ENCODE peak calls at places on chromosomes 4 and X, in seven cellular contexts. L is hepatocyte, H is GM23338, P is GM23248, K is HCT116, F is PC-3, A is PC-9. B is an unnamed sample.

GRCh38 chrX:41655631-41656030 is 33.1 kb upstream of the GPR34 start:
- DNase-seq in L (no peak), H (no peak), P (peak; percentile 52), K (no peak), F (peak; percentile 88), A (no peak), B (no peak)

GRCh38 chr4:141643557-141643956 is 7.2 kb downstream of the IL15 start:
- DNase-seq in L (no peak), H (no peak), P (peak; percentile 89), K (peak; percentile 23), F (peak; percentile 92), A (peak; percentile 58), B (no peak)

GRCh38 chr4:80239480-80239879 is 27.0 kb upstream of the FGF5 start:
- DNase-seq in L (no peak), H (no peak), P (peak; percentile 64), K (no peak), F (no peak), A (no peak), B (no peak)

GRCh38 chr4:19945979-19946380 is 305.7 kb upstream of the SLIT2 start:
- DNase-seq in L (peak; percentile 19), H (no peak), P (peak; percentile 93), K (peak; percentile 32), F (peak; percentile 87), A (no peak), B (no peak)

GRCh38 chrX:24081661-24082154 is 27.0 kb downstream of the EIF2S3 start:
- DNase-seq in L (peak; percentile 75), H (peak; percentile 57), P (peak; percentile 65), K (peak; percentile 50), F (peak; percentile 72), A (peak; percentile 77), B (peak; percentile 53)

GRCh38 chr4:27198246-27198645 is 337.6 kb downstream of the STIM2 start:
- DNase-seq in L (no peak), H (no peak), P (peak; percentile 26), K (no peak), F (no peak), A (no peak), B (no peak)

GRCh38 chr4:174324725-174325124 is 41.0 kb downstream of the CEP44 start:
- DNase-seq in L (no peak), H (no peak), P (peak; percentile 54), K (no peak), F (peak; percentile 14), A (no peak), B (no peak)

GRCh38 chrX:40300286-40300890 is 202.6 kb upstream of the BCOR start:
- DNase-seq in L (no peak), H (no peak), P (no peak), K (no peak), F (no peak), A (no peak), B (no peak)

GRCh38 chrX:56793112-56793430 is 64.0 kb downstream of the NBDY start:
- DNase-seq in L (no peak), H (no peak), P (no peak), K (no peak), F (no peak), A (no peak), B (no peak)

GRCh38 chr4:114257516-114257915 is 278.1 kb upstream of the ARSJ start:
- DNase-seq in L (no peak), H (no peak), P (peak; percentile 80), K (no peak), F (peak; percentile 6), A (no peak), B (no peak)

GRCh38 chr4:94116842-94117241 is 90.8 kb upstream of the SMARCAD1 start:
- DNase-seq in L (no peak), H (peak; percentile 14), P (no peak), K (no peak), F (no peak), A (no peak), B (no peak)

DNA sequence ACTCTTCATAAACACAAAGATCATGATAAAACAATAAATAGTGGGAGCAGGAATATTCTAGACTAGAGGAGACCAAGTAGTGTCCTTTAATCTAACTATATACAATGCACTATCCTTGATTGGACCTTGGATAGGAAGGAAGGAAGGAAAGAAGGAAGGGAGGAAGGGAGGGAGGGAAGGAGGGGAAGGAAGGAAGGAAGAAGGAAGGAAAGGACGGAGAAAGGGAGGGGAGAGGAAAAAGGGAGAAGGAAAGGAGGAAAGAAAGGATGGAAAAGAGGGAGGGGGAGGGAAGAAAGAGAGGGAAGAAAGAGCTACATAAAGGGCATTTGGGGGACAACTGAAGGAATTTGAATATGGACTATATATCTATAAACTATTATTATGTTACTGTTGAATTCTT is 95.0 kb upstream of the SMARCAD1 start:
- DNase-seq in L (no peak), H (no peak), P (no peak), K (no peak), F (no peak), A (no peak), B (no peak)
- H3K9me2 ChIP-seq in L (no peaks in the 10 kb centered on the region), H (no peaks in the 10 kb centered on the region), P (no peaks in the 10 kb centered on the region), K (no peaks in the 10 kb centered on the region), F (no peaks in the 10 kb centered on the region), A (no peaks in the 10 kb centered on the region), B (no peaks in the 10 kb centered on the region)

GRCh38 chr4:10124167-10124930 is 7.8 kb upstream of the WDR1 start:
- DNase-seq in L (no peak), H (no peak), P (no peak), K (no peak), F (no peak), A (no peak), B (no peak)

GRCh38 chr4:10120943-10121567 is 4.5 kb upstream of the WDR1 start:
- DNase-seq in L (peak; percentile 58), H (no peak), P (no peak), K (no peak), F (no peak), A (no peak), B (no peak)

GRCh38 chr4:10122236-10122932 is 5.8 kb upstream of the WDR1 start:
- DNase-seq in L (no peak), H (no peak), P (no peak), K (no peak), F (no peak), A (no peak), B (no peak)

GRCh38 chr4:10121568-10122097 is 5.0 kb upstream of the WDR1 start:
- DNase-seq in L (peak; percentile 51), H (no peak), P (no peak), K (no peak), F (no peak), A (no peak), B (no peak)

DNA sequence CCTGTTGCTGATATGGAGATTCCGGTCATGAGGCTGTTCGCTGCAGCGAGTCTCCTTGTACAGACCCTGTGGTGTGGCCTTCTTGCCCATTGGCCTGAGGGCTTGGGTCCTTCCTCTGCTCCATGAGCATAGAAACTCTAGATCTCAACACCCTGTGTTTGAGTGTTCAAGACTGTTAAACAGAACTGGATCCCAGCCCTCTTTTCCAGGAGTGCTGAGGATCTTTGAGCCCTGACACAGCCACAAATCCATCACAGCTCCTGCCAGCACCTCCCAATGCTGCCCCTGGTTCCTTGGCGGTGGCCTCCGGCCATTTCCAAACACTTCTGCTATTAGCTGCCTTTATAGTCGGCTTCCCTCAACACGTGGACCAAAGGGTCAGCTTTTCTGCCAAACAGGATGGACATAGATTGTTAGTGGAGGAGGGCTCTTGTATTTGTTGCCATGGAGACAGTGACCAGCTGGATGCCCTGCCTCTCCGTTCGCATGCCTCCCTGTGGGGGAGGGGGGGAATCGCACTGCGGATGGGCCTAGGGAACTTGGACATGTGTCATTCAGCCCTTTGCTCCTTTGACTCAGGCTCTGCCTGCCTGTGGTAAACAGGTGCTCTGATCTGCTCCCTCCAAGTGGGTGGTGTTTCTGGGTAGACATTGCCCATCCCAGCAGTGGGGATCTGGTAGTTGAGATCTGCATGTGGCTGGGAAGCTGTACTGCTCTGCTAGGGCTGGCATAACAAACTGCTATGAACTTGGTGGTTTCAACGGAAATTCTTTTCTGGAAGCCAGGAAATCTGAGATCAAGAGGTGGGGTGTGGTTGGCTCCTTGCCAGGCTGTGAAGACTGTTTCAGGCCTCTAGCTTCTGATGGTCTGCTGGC is 6.9 kb upstream of the WDR1 start:
- DNase-seq in L (peak; percentile 74), H (peak; percentile 73), P (no peak), K (no peak), F (no peak), A (no peak), B (peak; percentile 48)
- H3K27ac ChIP-seq in L (peak overlapping the region; percentile 97), H (no peak overlapping the region), P (no peak overlapping the region), K (no peak overlapping the region), F (no peak overlapping the region), A (no peak overlapping the region), B (no peak overlapping the region)

GRCh38 chr4:54233128-54233696 is 4.1 kb downstream of the PDGFRA start:
- DNase-seq in L (peak; percentile 94), H (peak; percentile 90), P (peak; percentile 95), K (peak; percentile 40), F (peak; percentile 93), A (no peak), B (peak; percentile 80)

GRCh38 chr4:54230479-54231418 is 1.7 kb downstream of the PDGFRA start:
- DNase-seq in L (peak; percentile 23), H (peak; percentile 69), P (peak; percentile 78), K (no peak), F (no peak), A (no peak), B (no peak)

GRCh38 chr4:54232151-54232688 is 3.1 kb downstream of the PDGFRA start:
- DNase-seq in L (peak; percentile 19), H (peak; percentile 36), P (peak; percentile 59), K (no peak), F (no peak), A (no peak), B (no peak)

GRCh38 chr4:54229631-54230478 is 762 bp downstream of the PDGFRA start:
- DNase-seq in L (peak; percentile 34), H (peak; percentile 64), P (peak; percentile 79), K (no peak), F (no peak), A (no peak), B (no peak)

DNA sequence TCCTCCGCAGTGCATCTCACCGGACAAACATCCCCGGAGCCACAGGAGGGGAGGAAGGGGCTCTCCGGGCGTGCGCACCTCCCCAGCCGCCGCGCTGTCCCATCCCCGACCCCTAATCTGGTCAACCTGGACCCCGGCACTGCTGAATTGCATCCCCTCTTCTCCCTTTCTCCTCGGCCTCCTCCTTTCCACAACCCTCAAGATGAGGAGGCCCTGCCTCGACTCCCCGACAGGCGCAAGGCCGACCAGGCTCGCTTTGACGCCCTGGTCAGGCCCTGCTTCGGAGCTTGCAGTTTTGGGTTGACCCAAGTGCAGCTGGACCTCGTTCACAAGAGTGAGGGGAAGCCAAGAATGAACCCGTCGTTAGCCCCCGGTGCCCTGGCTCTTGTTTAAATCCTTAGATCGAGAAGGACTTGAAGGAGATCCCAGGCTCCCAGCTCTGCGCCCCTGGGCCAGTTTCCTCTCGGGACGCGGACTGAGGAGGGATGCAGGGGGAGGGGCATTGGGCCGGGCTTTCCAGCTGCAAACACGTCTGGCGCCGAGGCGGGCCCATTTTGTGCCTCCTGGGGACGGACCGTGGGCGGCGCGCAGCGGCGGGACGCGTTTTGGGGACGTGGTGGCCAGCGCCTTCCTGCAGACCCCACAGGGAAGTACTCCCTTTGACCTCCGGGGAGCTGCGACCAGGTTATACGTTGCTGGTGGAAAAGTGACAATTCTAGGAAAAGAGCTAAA is 2.5 kb downstream of the PDGFRA start:
- DNase-seq in L (peak; percentile 68), H (peak; percentile 60), P (peak; percentile 83), K (no peak), F (no peak), A (no peak), B (no peak)
- TF ChIP-seq EZH2 in L (peak; percentile 41), H (peak; percentile 34), P (no peak), K (no peak), F (no peak), A (no peak), B (no peak)

DNA sequence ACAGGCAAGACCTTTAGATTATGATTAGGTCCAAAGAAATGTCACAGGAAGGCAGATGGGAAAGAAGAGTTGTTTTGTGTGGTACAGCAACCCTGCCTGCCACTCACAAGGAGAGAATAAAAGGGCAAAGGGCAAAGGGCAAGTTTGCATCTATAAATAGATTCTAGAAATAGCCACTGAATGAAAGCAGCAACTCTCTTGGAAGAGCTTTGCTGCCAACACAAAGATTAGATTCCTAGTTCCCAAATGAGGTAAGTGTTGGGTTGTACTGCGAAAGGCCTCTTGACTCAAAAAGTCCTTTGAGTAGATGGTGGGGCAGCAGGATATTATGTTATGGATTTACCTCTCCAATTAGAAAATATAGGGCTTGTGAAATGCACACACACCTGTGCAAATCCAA is 61.2 kb downstream of the MOSPD2 start:
- DNase-seq in L (no peak), H (no peak), P (no peak), K (no peak), F (no peak), A (no peak), B (no peak)
- H3K9me2 ChIP-seq in L (no peaks in the 10 kb centered on the region), H (no peaks in the 10 kb centered on the region), P (no peaks in the 10 kb centered on the region), K (no peaks in the 10 kb centered on the region), F (no peaks in the 10 kb centered on the region), A (no peaks in the 10 kb centered on the region), B (no peaks in the 10 kb centered on the region)